ENCODE peak calls at places on chromosomes 12 and 14, in six cellular contexts. N is esophagus muscularis mucosa, C is GM10248, V is GM23338, Z is progenitor cell of endocrine pancreas, B is fibroblast of lung. L is an unnamed sample.

GRCh38 chr14:88962356-88962755 is 137.9 kb downstream of the TTC8 start:
- DNase-seq in N (no peak), C (no peak), V (no peak), Z (no peak), B (no peak), L (no peak)

GRCh38 chr12:124501080-124501642 is 66.3 kb downstream of the NCOR2 start:
- DNase-seq in N (no peak), C (no peak), V (no peak), Z (no peak), B (no peak), L (no peak)

GRCh38 chr12:14410841-14411569 is 45.5 kb downstream of the ATF7IP start:
- DNase-seq in N (no peak), C (no peak), V (no peak), Z (no peak), B (no peak), L (no peak)

GRCh38 chr12:105761075-105761474 is 377.7 kb downstream of the NUAK1 start:
- DNase-seq in N (no peak), C (no peak), V (no peak), Z (no peak), B (no peak), L (no peak)

GRCh38 chr12:48015954-48016353 is 11.7 kb upstream of the COL2A1 start:
- DNase-seq in N (no peak), C (no peak), V (no peak), Z (no peak), B (no peak), L (no peak)

GRCh38 chr12:130286041-130286440 is 51.6 kb upstream of the PIWIL1 start:
- DNase-seq in N (no peak), C (no peak), V (peak), Z (no peak), B (no peak), L (no peak)

GRCh38 chr14:94079891-94080605 is 954 bp downstream of the DDX24 start:
- DNase-seq in N (no peak), C (no peak), V (no peak), Z (no peak), B (peak), L (no peak)

GRCh38 chr14:21039059-21039422 is 3.1 kb upstream of the RNASE7 start:
- DNase-seq in N (peak), C (no peak), V (peak), Z (no peak), B (peak), L (peak)

GRCh38 chr14:104445832-104446381 is 133.7 kb upstream of the C14orf180 start:
- DNase-seq in N (peak), C (no peak), V (no peak), Z (no peak), B (no peak), L (no peak)

GRCh38 chr12:40801082-40801481 is 108.8 kb downstream of the CNTN1 start:
- DNase-seq in N (no peak), C (no peak), V (no peak), Z (no peak), B (no peak), L (no peak)

GRCh38 chr12:71128191-71128590 is 29.6 kb downstream of the TSPAN8 start:
- DNase-seq in N (no peak), C (no peak), V (peak), Z (no peak), B (no peak), L (no peak)

GRCh38 chr12:32230607-32230982 is 123.9 kb downstream of the BICD1 start:
- DNase-seq in N (peak), C (no peak), V (peak), Z (no peak), B (no peak), L (peak)

GRCh38 chr14:85483037-85483436 is 46.9 kb upstream of the FLRT2 start:
- DNase-seq in N (no peak), C (no peak), V (no peak), Z (no peak), B (no peak), L (no peak)

GRCh38 chr14:99624971-99625370 is 20.0 kb upstream of the HHIPL1 start:
- DNase-seq in N (no peak), C (no peak), V (no peak), Z (no peak), B (no peak), L (no peak)

GRCh38 chr14:29222671-29223268 is 456.2 kb downstream of the FOXG1 start:
- DNase-seq in N (no peak), C (no peak), V (peak), Z (no peak), B (peak), L (no peak)

GRCh38 chr14:80425686-80426085 is 214.4 kb upstream of the DIO2 start:
- DNase-seq in N (no peak), C (no peak), V (no peak), Z (no peak), B (peak), L (no peak)

GRCh38 chr12:115813256-115813655 is 464.2 kb downstream of the MED13L start:
- DNase-seq in N (no peak), C (no peak), V (no peak), Z (no peak), B (no peak), L (no peak)

GRCh38 chr12:84436134-84436533 is 476.5 kb downstream of the SLC6A15 start:
- DNase-seq in N (no peak), C (no peak), V (no peak), Z (no peak), B (no peak), L (no peak)

GRCh38 chr12:51430196-51430895 is 5.7 kb downstream of the SLC4A8 start:
- DNase-seq in N (no peak), C (no peak), V (no peak), Z (no peak), B (no peak), L (no peak)

GRCh38 chr12:129200576-129200975 is 347.3 kb downstream of the GLT1D1 start:
- DNase-seq in N (no peak), C (no peak), V (no peak), Z (no peak), B (no peak), L (no peak)

GRCh38 chr12:131928080-131928764 is 854 bp upstream of the PUS1 start:
- DNase-seq in N (no peak), C (no peak), V (peak), Z (no peak), B (peak), L (no peak)

GRCh38 chr12:116426391-116427136 is 132.6 kb upstream of the MAP1LC3B2 start:
- DNase-seq in N (peak), C (no peak), V (peak), Z (no peak), B (peak), L (no peak)

GRCh38 chr14:35932659-35933159 is 106.6 kb downstream of the BRMS1L start:
- DNase-seq in N (no peak), C (peak), V (no peak), Z (no peak), B (no peak), L (no peak)

GRCh38 chr12:25950329-25951115 is 8.0 kb upstream of the RASSF8 start:
- DNase-seq in N (no peak), C (no peak), V (no peak), Z (no peak), B (no peak), L (no peak)

GRCh38 chr12:115121053-115121452 is 437.1 kb upstream of the TBX3 start:
- DNase-seq in N (no peak), C (no peak), V (no peak), Z (no peak), B (no peak), L (no peak)

GRCh38 chr12:85468356-85469157 is 188.5 kb downstream of the ALX1 start:
- DNase-seq in N (no peak), C (peak), V (peak), Z (no peak), B (peak), L (peak)

DNA sequence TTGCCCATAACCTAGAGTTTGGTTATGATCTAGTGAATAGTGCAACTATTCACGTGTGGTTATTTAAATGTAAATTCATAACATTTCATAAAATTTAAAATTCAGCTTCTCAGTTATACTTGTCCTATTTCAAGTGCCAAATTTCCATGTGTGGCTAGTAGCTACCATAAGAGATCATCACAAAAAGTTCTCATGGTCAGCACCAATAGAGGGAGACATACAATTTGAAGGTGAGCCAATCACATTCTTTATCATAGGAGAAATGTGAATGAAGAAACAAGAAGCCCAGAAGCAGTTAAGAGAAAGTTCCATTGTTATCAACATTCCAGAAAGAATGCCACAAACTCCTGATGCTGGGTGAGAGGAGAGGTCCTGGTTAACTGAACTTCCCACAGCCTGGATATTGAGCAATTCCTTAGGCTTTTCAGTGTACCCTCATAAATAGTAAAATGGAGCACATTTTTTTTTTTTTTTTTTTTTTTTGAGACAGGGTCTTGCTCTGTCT is 892.9 kb upstream of the USP15 start:
- DNase-seq in N (no peak), C (no peak), V (peak), Z (no peak), B (no peak), L (no peak)
- TF ChIP-seq CTCF in N (no peak), C (no peak), V (peak), Z (no peak), B (no peak), L (no peak)

DNA sequence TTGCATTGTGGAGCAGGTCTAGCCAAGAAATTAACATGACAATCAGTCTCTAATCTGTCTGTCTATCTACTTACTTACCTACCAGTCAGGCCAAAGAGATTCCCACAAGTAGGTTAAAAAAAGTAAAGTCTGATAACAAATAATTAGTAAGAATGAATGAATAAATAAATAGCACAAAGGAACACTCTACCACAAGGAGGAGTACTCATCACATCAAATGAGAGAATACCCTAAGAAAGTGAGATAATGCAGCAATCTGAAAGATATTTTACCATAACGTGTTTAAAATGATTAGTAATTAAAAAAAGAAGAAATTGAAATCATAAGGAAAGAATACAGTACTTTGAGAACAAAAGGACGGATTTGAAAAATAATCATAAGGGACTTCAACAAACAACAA is 187.2 kb downstream of the SYNE2 start:
- DNase-seq in N (no peak), C (no peak), V (peak), Z (no peak), B (peak), L (no peak)
- TF ChIP-seq CTCF in N (no peak), C (no peak), V (no peak), Z (no peak), B (peak), L (no peak)

GRCh38 chr14:69848903-69849391 is 30.3 kb upstream of the SMOC1 start:
- DNase-seq in N (no peak), C (no peak), V (no peak), Z (no peak), B (no peak), L (no peak)

GRCh38 chr14:69848156-69848555 is 31.1 kb upstream of the SMOC1 start:
- DNase-seq in N (no peak), C (no peak), V (no peak), Z (no peak), B (no peak), L (no peak)

GRCh38 chr14:69850736-69851112 is 28.5 kb upstream of the SMOC1 start:
- DNase-seq in N (no peak), C (no peak), V (no peak), Z (no peak), B (no peak), L (no peak)

GRCh38 chr14:69852897-69853296 is 26.3 kb upstream of the SMOC1 start:
- DNase-seq in N (no peak), C (no peak), V (no peak), Z (no peak), B (no peak), L (no peak)

GRCh38 chr14:69850086-69850735 is 29.0 kb upstream of the SMOC1 start:
- DNase-seq in N (no peak), C (no peak), V (peak), Z (no peak), B (no peak), L (no peak)
- TF ChIP-seq CTCF in N (no peak), C (no peak), V (peak), Z (no peak), B (no peak), L (no peak)

GRCh38 chr12:112803620-112804279 is 12.2 kb downstream of the RPH3A start:
- DNase-seq in N (no peak), C (no peak), V (peak), Z (no peak), B (no peak), L (no peak)
- TF ChIP-seq CTCF in N (no peak), C (no peak), V (peak), Z (no peak), B (no peak), L (no peak)

DNA sequence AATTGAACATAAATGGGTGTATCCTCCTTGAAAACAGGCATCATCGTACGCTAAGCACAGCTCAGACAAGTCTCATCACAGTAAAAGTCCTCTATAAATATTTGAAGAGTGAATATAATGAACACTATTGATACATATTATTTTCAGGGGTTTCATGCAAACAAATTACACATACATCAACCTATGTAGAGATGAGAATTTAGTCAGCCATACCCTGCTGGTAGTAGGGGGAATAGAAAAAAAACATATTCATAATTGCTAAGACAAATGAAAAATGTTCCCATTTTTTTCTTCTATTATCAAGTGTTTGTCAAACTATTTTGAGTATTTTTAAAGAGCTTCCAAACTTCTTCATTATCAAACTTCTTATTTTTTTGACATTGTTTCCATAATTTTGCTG is 205.6 kb upstream of the SOX5 start:
- DNase-seq in N (no peak), C (no peak), V (no peak), Z (no peak), B (no peak), L (no peak)
- TF ChIP-seq CTCF in N (no peak), C (no peak), V (no peak), Z (peak), B (no peak), L (peak)

DNA sequence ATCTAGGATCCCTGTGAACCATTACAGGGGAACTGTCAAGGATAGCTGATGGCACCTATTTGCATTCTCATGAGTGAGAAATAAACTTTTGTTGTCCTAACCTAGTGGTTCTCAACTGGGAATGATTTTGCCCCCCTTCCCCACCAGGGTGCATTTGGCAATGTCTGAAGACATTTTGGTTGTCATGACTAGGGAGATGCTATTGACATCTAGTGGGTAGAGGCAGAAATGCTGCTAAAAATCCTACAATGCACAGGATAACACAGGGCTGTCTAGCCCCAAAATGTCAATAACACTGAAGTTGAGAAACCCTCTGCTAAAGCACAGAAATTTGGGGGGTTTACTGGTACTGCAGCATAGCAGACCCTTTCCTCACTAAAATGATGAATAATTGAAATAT is 140.9 kb upstream of the SRRM4 start:
- DNase-seq in N (no peak), C (no peak), V (peak), Z (no peak), B (no peak), L (no peak)
- TF ChIP-seq CTCF in N (no peak), C (no peak), V (peak), Z (peak), B (no peak), L (peak)

GRCh38 chr14:95998656-95999055 is 40.5 kb upstream of the C14orf132 start:
- DNase-seq in N (no peak), C (no peak), V (no peak), Z (no peak), B (peak), L (no peak)

GRCh38 chr14:95993768-95994592 is 45.2 kb upstream of the C14orf132 start:
- DNase-seq in N (no peak), C (peak), V (peak), Z (peak), B (peak), L (peak)

DNA sequence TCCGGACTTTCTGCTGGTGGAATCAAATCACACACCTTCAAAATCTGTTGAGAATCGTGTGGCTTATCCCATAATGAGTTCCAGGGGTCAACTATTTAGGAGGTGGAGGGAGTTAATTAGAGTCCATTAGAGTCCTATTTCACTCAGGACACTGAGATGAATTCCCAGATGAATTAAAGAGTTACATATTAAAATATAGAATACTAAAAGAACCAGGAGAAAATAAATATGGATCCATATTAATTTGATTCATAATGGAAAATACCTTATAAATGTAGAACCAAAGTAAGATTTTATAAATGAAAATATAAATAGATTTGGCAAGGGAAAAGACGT is 44.6 kb upstream of the C14orf132 start:
- DNase-seq in N (no peak), C (no peak), V (no peak), Z (no peak), B (no peak), L (no peak)
- TF ChIP-seq CTCF in N (no peak), C (no peak), V (no peak), Z (no peak), B (no peak), L (peak)